ENCODE peak calls at places on chromosome 7, in ten cellular contexts. O is ovary; H is heart right ventricle; W is astrocyte of the spinal cord; I is left ventricle myocardium inferior; Y is cardiac fibroblast; B is activated CD8-positive, alpha-beta T cell treated with anti-CD3 and anti-CD28 coated beads for 36 hours; T is retinal pigment epithelial cell; L is A549; V is nephron progenitor cell. S is an unnamed sample.

GRCh38 chr7:73978681-73979563 is 49.1 kb upstream of the ELN start:
- DNase-seq in T (no peak), W (no peak), V (peak), H (peak), B (peak), Y (peak), O (no peak), L (peak), I (no peak), S (no peak)

GRCh38 chr7:34575006-34575405 is 83.0 kb upstream of the NPSR1 start:
- DNase-seq in B (no peak), H (no peak), Y (no peak), T (no peak), O (no peak), I (no peak), L (no peak), W (no peak), V (no peak), S (no peak)

GRCh38 chr7:13770305-13770704 is 219.2 kb downstream of the ETV1 start:
- DNase-seq in W (no peak), H (no peak), I (no peak), L (no peak), B (no peak), O (no peak), V (no peak), T (peak), Y (peak), S (no peak)

GRCh38 chr7:91242097-91242846 is 22.0 kb upstream of the FZD1 start:
- DNase-seq in H (no peak), B (no peak), T (peak), O (no peak), W (peak), V (no peak), L (no peak), Y (peak), I (no peak), S (peak)

GRCh38 chr7:119900996-119901395 is 372.0 kb upstream of the KCND2 start:
- DNase-seq in O (no peak), B (no peak), L (no peak), I (no peak), W (no peak), V (no peak), H (no peak), T (no peak), Y (peak), S (no peak)

GRCh38 chr7:10940748-10941358 is 32.8 kb upstream of the PHF14 start:
- DNase-seq in V (no peak), H (no peak), I (no peak), L (peak), Y (no peak), W (no peak), B (peak), T (no peak), O (no peak), S (no peak)

GRCh38 chr7:20089431-20089830 is 127.8 kb downstream of the MACC1 start:
- DNase-seq in Y (no peak), I (no peak), T (no peak), B (no peak), W (no peak), O (no peak), H (no peak), L (no peak), V (no peak), S (no peak)

GRCh38 chr7:130379551-130380120 is 658 bp upstream of the CPA1 start:
- DNase-seq in H (no peak), O (no peak), V (peak), L (no peak), B (no peak), T (no peak), W (no peak), I (no peak), Y (no peak), S (no peak)

GRCh38 chr7:5172196-5172800 is 17.7 kb upstream of the WIPI2 start:
- DNase-seq in I (no peak), B (no peak), V (no peak), W (no peak), O (no peak), Y (no peak), L (no peak), H (no peak), T (no peak), S (no peak)

GRCh38 chr7:50068850-50069551 is 24.0 kb downstream of the ZPBP start:
- DNase-seq in W (peak), I (no peak), T (no peak), B (peak), V (no peak), H (peak), L (no peak), O (no peak), Y (peak), S (peak)

GRCh38 chr7:45112648-45113047 is 1.2 kb upstream of the TBRG4 start:
- DNase-seq in I (no peak), W (peak), V (no peak), H (no peak), Y (no peak), T (no peak), O (no peak), L (no peak), B (no peak), S (no peak)

GRCh38 chr7:153682628-153683027 is 369.6 kb upstream of the DPP6 start:
- DNase-seq in T (no peak), H (no peak), I (no peak), V (no peak), B (no peak), O (no peak), W (no peak), Y (no peak), L (no peak), S (no peak)

GRCh38 chr7:107212719-107213118 is 43.9 kb downstream of the HBP1 start:
- DNase-seq in W (no peak), Y (no peak), L (no peak), O (no peak), V (no peak), B (no peak), I (no peak), T (no peak), H (no peak), S (no peak)

GRCh38 chr7:36563706-36564325 is 160.5 kb downstream of the AOAH start:
- DNase-seq in I (no peak), L (no peak), T (no peak), H (no peak), W (no peak), Y (peak), B (no peak), V (no peak), O (peak), S (no peak)

GRCh38 chr7:131071786-131072504 is 255.7 kb upstream of the MKLN1 start:
- DNase-seq in T (no peak), H (peak), I (no peak), B (peak), O (peak), L (no peak), Y (peak), W (peak), V (no peak), S (no peak)

GRCh38 chr7:140022582-140023211 is 40.1 kb downstream of the PARP12 start:
- DNase-seq in L (no peak), O (no peak), H (no peak), B (no peak), V (no peak), Y (peak), W (peak), T (no peak), I (no peak), S (no peak)

GRCh38 chr7:36191292-36191920 is 38.4 kb downstream of the EEPD1 start:
- DNase-seq in V (no peak), T (no peak), L (no peak), Y (no peak), O (peak), W (peak), B (no peak), I (no peak), H (no peak), S (no peak)

GRCh38 chr7:75889826-75890225 is 11.0 kb downstream of the RHBDD2 start:
- DNase-seq in T (no peak), L (no peak), O (no peak), V (no peak), H (no peak), W (peak), I (no peak), Y (peak), B (peak), S (no peak)

GRCh38 chr7:75889223-75889825 is 10.5 kb downstream of the RHBDD2 start:
- DNase-seq in H (no peak), L (no peak), V (no peak), W (no peak), T (no peak), Y (no peak), B (no peak), I (no peak), O (no peak), S (no peak)

GRCh38 chr7:75888464-75889222 is 9.8 kb downstream of the RHBDD2 start:
- DNase-seq in B (no peak), I (peak), L (no peak), W (no peak), T (no peak), O (no peak), Y (no peak), V (no peak), H (peak), S (no peak)

GRCh38 chr7:75891815-75892411 is 13.1 kb downstream of the RHBDD2 start:
- DNase-seq in B (no peak), L (no peak), T (no peak), W (no peak), Y (no peak), V (no peak), H (no peak), I (no peak), O (no peak), S (no peak)

GRCh38 chr7:75892634-75893272 is 13.9 kb downstream of the RHBDD2 start:
- DNase-seq in T (no peak), L (no peak), I (peak), B (no peak), W (no peak), V (no peak), O (peak), H (peak), Y (peak), S (no peak)
- TF ChIP-seq CTCF in T (no peak), L (no peak), I (no peak), B (no peak), W (no peak), V (no peak), O (no peak), H (no peak), Y (no peak), S (no peak)

GRCh38 chr7:55019691-55020480 is 1.1 kb downstream of the EGFR start:
- DNase-seq in T (no peak), B (no peak), H (no peak), W (no peak), Y (no peak), L (peak), V (peak), I (peak), O (peak), S (no peak)

GRCh38 chr7:55021053-55021452 is 2.2 kb downstream of the EGFR start:
- DNase-seq in T (no peak), B (no peak), W (no peak), H (no peak), O (no peak), L (no peak), Y (no peak), V (no peak), I (no peak), S (no peak)

GRCh38 chr7:55021951-55022617 is 3.3 kb downstream of the EGFR start:
- DNase-seq in T (no peak), W (peak), L (no peak), Y (peak), H (no peak), B (no peak), I (no peak), O (no peak), V (no peak), S (no peak)

GRCh38 chr7:55019329-55019690 is 493 bp downstream of the EGFR start:
- DNase-seq in T (no peak), Y (peak), H (peak), I (peak), L (peak), V (peak), W (peak), O (peak), B (no peak), S (no peak)

DNA sequence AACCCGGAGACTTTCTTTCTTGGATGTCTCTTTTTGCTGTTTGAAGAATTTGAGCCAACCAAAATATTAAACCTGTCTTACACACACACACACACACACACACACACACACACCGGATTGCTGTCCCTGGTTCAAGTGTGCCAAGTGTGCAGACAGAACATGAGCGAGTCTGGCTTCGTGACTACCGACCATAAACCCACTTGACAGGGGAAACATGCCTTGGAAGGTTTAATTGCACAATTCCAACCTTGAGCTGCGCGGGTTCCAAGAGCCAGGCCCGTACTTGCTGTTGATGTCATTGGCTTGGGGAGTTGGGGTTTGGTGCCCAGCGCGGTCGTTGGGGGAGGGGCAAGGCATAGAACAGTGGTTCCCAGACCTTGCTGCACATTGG is 1.7 kb downstream of the EGFR start:
- DNase-seq in L (peak), Y (peak), O (peak), B (no peak), W (peak), V (no peak), I (peak), T (peak), H (no peak), S (no peak)
- TF ChIP-seq CTCF in L (no peak), Y (no peak), O (no peak), B (no peak), W (no peak), V (no peak), I (no peak), T (no peak), H (no peak), S (no peak)

GRCh38 chr7:141027043-141027442 is 12.3 kb upstream of the MRPS33 start:
- DNase-seq in T (no peak), I (no peak), L (no peak), O (no peak), V (no peak), H (no peak), W (no peak), Y (no peak), B (no peak), S (no peak)
- TF ChIP-seq CTCF in T (no peak), I (no peak), L (no peak), O (no peak), V (no peak), H (no peak), W (no peak), Y (no peak), B (no peak), S (no peak)

GRCh38 chr7:43648725-43649406 is 66.0 kb downstream of the STK17A start:
- DNase-seq in B (peak), W (peak), O (no peak), T (no peak), L (no peak), V (no peak), H (no peak), I (no peak), Y (peak), S (no peak)

GRCh38 chr7:43647772-43648643 is 65.1 kb downstream of the STK17A start:
- DNase-seq in O (peak), H (peak), W (peak), L (peak), I (peak), V (no peak), T (peak), Y (peak), B (peak), S (peak)

GRCh38 chr7:43649755-43650274 is 66.9 kb downstream of the STK17A start:
- DNase-seq in L (no peak), B (peak), V (no peak), O (no peak), Y (peak), I (no peak), T (no peak), W (peak), H (no peak), S (no peak)

GRCh38 chr7:43652364-43652763 is 69.5 kb downstream of the STK17A start:
- DNase-seq in V (no peak), I (no peak), L (no peak), W (no peak), Y (no peak), B (no peak), T (no peak), H (no peak), O (no peak), S (no peak)

DNA sequence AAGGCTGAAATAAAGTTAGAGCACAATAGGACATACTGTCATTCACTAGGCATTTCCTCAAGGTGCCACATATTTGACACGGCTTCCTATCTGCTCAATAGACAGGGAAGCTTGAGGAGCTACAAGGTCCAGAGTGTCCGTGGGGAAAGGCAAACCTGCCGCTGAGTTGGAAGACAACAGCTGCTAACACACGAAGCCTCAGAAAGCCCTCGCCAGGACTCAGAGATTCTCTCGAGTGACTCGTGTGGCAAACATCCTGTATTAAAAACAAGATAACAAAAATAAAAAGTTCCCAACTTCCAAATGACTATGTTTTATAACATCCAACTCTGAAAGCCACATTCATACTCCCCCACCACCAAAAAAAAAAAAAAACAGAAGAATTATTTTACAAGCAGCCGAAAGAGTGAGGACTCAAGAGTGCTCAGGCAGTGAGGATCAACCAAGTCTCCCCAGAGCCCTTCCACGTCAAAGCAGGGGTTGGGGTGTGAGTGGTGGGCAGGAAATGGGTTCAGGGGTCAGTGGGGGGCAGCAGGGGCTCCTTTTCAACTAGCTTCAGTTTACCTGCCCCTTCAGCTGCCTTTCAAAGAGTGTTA is 67.6 kb downstream of the STK17A start:
- DNase-seq in O (peak), L (no peak), B (peak), V (no peak), Y (peak), I (no peak), T (no peak), W (peak), H (no peak), S (no peak)
- TF ChIP-seq CTCF in O (no peak), L (no peak), B (no peak), V (no peak), Y (no peak), I (no peak), T (no peak), W (no peak), H (no peak), S (no peak)

GRCh38 chr7:1844956-1845390 is 174.9 kb downstream of the ELFN1 start:
- DNase-seq in Y (no peak), I (peak), H (no peak), L (no peak), V (peak), B (no peak), O (no peak), W (no peak), T (no peak), S (no peak)

GRCh38 chr7:1844336-1844955 is 174.4 kb downstream of the ELFN1 start:
- DNase-seq in O (no peak), Y (no peak), H (no peak), I (peak), L (no peak), W (no peak), V (peak), B (no peak), T (no peak), S (no peak)

GRCh38 chr7:1843271-1843861 is 173.3 kb downstream of the ELFN1 start:
- DNase-seq in T (no peak), I (no peak), L (no peak), O (no peak), H (no peak), B (no peak), W (peak), Y (no peak), V (peak), S (no peak)

GRCh38 chr7:1843921-1844335 is 173.9 kb downstream of the ELFN1 start:
- DNase-seq in W (no peak), V (peak), Y (no peak), H (no peak), O (no peak), T (no peak), I (peak), L (no peak), B (no peak), S (no peak)

DNA sequence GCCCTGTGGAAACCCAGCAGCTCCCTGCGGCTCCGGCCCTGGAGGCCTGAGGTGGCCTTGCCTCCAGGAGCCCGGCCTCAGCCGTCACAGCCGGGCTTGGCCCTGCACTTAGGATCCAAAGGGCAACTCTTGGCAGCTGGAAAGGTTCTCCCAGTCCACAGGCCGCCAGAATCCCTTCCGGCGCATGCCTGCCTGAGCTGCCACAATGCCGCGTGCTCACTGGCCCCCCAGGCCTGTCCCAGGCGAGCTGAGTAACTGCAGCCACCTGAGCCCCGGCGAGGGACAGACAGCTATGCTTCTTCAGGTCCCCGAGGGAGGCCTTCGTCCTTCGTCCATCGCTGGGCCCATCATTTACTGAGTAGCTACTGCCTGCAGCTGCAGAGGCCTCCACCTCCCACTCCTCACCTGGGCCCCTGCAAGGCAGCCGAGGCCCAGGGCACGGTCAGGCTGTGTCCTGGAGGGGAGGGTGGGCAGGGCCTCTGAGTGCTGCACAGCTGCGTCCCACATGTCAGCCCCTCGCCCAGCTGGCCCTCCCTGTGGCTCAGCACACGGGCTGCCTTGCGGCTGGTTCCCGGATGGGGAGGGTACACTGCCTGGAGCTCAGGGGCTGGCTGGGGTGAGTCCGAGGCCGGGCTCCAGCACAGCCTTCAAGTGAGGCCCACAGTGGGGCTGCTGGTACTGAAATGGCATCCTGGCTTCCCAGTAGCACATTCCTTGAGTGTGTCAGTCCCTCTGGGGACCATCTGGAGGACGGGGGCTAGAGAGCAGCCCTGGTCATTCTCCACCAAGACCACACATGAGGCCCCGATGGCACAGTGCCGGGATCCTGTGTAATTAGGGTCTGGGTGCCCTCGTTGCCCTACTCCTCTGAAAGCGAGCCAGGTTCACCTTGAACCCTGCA is 172.5 kb downstream of the ELFN1 start:
- DNase-seq in T (no peak), L (no peak), Y (no peak), I (peak), W (no peak), B (no peak), V (peak), O (no peak), H (no peak), S (no peak)
- TF ChIP-seq CTCF in T (no peak), L (no peak), Y (no peak), I (no peak), W (no peak), B (no peak), V (peak), O (no peak), H (no peak), S (no peak)

GRCh38 chr7:67302113-67303039 is 305.7 kb downstream of the TYW1 start:
- DNase-seq in O (peak), I (peak), W (peak), L (peak), Y (peak), T (peak), H (peak), V (peak), B (peak), S (peak)
- TF ChIP-seq CTCF in O (peak), I (peak), W (peak), L (no peak), Y (peak), T (peak), H (peak), V (no peak), B (no peak), S (peak)

DNA sequence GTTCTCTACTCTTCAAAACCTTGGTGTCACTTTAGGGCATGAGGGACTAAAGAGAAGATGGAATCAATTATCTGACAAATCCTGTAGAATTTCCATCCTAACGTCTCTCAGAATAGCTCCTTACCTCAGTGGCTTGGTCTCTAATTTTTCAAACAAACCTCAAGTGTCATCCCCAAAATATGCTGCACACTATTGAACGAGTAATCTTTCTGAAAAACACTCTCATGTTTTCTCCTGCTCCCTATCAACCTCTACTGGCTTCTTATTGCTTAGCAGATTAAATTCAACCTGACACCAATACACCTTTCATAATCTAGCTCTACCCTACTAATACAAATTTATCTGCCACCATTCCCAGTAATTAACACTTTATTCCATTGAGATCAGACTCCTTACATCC is 8.5 kb downstream of the CNOT4 start:
- DNase-seq in W (no peak), L (no peak), Y (peak), T (no peak), B (no peak), I (no peak), O (no peak), H (no peak), V (no peak), S (no peak)
- TF ChIP-seq CTCF in W (no peak), L (no peak), Y (no peak), T (no peak), B (no peak), I (no peak), O (no peak), H (no peak), V (no peak), S (peak)